ENCODE peak calls at places on chromosome 22, in four cellular contexts. M is GM12878, Q is HepG2, U is K562. C is an unnamed sample.

GRCh38 chr22:37121887-37122591 is 12.5 kb upstream of the TMPRSS6 start:
- DNase-seq in M (peak; percentile 73), Q (peak; percentile 10), U (no peak), C (no peak)

GRCh38 chr22:43798492-43798891 is 13.6 kb downstream of the EFCAB6 start:
- DNase-seq in M (peak; percentile 60), Q (no peak), U (no peak), C (no peak)

GRCh38 chr22:31400023-31400397 is 606 bp downstream of the DRG1 start:
- DNase-seq in M (no peak), Q (no peak), U (no peak), C (no peak)

GRCh38 chr22:37026325-37026724 is 6.8 kb downstream of the MPST start:
- DNase-seq in M (no peak), Q (no peak), U (no peak), C (no peak)

GRCh38 chr22:33803883-33804282 is 116.4 kb downstream of the LARGE1 start:
- DNase-seq in M (no peak), Q (no peak), U (no peak), C (no peak)

GRCh38 chr22:45548991-45549736 is 46.5 kb downstream of the FBLN1 start:
- DNase-seq in M (no peak), Q (no peak), U (peak; percentile 49), C (no peak)

GRCh38 chr22:47299211-47299878 is 536.9 kb downstream of the TBC1D22A start:
- DNase-seq in M (no peak), Q (no peak), U (no peak), C (no peak)

GRCh38 chr22:23762866-23763578 is at the start of gene C22orf15:
- DNase-seq in M (no peak), Q (no peak), U (peak; percentile 47), C (peak; percentile 71)

GRCh38 chr22:19122752-19123492 is 710 bp upstream of the DGCR2 start:
- DNase-seq in M (no peak), Q (no peak), U (peak; percentile 65), C (no peak)

GRCh38 chr22:46815896-46816721 is 53.7 kb downstream of the TBC1D22A start:
- DNase-seq in M (no peak), Q (peak; percentile 39), U (peak; percentile 48), C (peak; percentile 45)

GRCh38 chr22:39194098-39194497 is 41.6 kb upstream of the CBX7 start:
- DNase-seq in M (no peak), Q (no peak), U (no peak), C (no peak)

GRCh38 chr22:34278121-34278520 is 357.8 kb upstream of the LARGE1 start:
- DNase-seq in M (no peak), Q (no peak), U (no peak), C (no peak)

GRCh38 chr22:22092974-22093373 is 110.4 kb upstream of the TOP3B start:
- DNase-seq in M (no peak), Q (no peak), U (no peak), C (no peak)

GRCh38 chr22:44094751-44095302 is 70.7 kb downstream of the PARVB start:
- DNase-seq in M (no peak), Q (no peak), U (no peak), C (no peak)

GRCh38 chr22:38967451-38968450 is 10.3 kb downstream of the APOBEC3A start:
- DNase-seq in M (no peak), Q (no peak), U (peak; percentile 37), C (no peak)

GRCh38 chr22:26464312-26464711 is 19.3 kb downstream of the HPS4 start:
- DNase-seq in M (no peak), Q (no peak), U (no peak), C (no peak)

GRCh38 chr22:37746366-37747089 is 49.7 kb downstream of the TRIOBP start:
- DNase-seq in M (no peak), Q (no peak), U (no peak), C (no peak)

GRCh38 chr22:47066616-47066905 is 304.1 kb downstream of the TBC1D22A start:
- DNase-seq in M (no peak), Q (no peak), U (no peak), C (no peak)

GRCh38 chr22:45006101-45006872 is 3.5 kb downstream of the PHF21B start:
- DNase-seq in M (no peak), Q (no peak), U (no peak), C (no peak)

GRCh38 chr22:22952531-22953295 is 65.1 kb downstream of the IGLL5 start:
- DNase-seq in M (no peak), Q (no peak), U (no peak), C (no peak)

GRCh38 chr22:47374901-47375575 is 612.6 kb downstream of the TBC1D22A start:
- DNase-seq in M (no peak), Q (no peak), U (no peak), C (no peak)

GRCh38 chr22:36808611-36809344 is 8.1 kb downstream of the PVALB start:
- DNase-seq in M (no peak), Q (no peak), U (no peak), C (no peak)

GRCh38 chr22:45448431-45448830 is 34.9 kb downstream of the RIBC2 start:
- DNase-seq in M (no peak), Q (no peak), U (no peak), C (no peak)

GRCh38 chr22:45402466-45402865 is 10.9 kb downstream of the SMC1B start:
- DNase-seq in M (no peak), Q (no peak), U (no peak), C (no peak)

GRCh38 chr22:27223317-27224177 is 566.2 kb downstream of the MIAT start:
- DNase-seq in M (no peak), Q (no peak), U (no peak), C (no peak)

GRCh38 chr22:43442386-43443060 is 30.7 kb downstream of the MPPED1 start:
- DNase-seq in M (no peak), Q (no peak), U (no peak), C (no peak)

GRCh38 chr22:45628508-45628907 is 43.1 kb upstream of the ATXN10 start:
- DNase-seq in M (no peak), Q (no peak), U (no peak), C (no peak)

GRCh38 chr22:32208681-32209080 is 3.8 kb upstream of the RFPL2 start:
- DNase-seq in M (no peak), Q (no peak), U (no peak), C (no peak)

DNA sequence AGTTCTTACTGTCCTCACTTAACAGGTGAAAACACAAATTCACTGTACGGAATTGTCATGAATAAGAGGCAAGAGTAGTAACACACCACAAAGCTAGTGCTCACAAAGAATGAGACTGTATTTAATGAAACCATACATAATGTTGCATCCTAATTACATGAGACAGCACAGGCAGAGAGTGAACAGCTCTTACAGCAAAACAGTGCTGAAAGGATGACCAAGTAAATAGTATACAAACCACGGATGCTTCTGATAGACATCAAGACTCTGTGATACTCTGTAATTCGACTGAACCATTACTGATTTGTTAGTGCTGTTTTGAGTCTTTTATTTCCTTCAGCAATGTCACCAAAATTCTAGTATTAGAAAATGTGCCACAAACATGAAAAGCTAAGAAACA is 282.3 kb downstream of the TTC28 start:
- DNase-seq in M (no peak), Q (no peak), U (no peak), C (no peak)
- TF ChIP-seq SIN3A in M (no peak), Q (no peak), U (no peak), C (no peak)

DNA sequence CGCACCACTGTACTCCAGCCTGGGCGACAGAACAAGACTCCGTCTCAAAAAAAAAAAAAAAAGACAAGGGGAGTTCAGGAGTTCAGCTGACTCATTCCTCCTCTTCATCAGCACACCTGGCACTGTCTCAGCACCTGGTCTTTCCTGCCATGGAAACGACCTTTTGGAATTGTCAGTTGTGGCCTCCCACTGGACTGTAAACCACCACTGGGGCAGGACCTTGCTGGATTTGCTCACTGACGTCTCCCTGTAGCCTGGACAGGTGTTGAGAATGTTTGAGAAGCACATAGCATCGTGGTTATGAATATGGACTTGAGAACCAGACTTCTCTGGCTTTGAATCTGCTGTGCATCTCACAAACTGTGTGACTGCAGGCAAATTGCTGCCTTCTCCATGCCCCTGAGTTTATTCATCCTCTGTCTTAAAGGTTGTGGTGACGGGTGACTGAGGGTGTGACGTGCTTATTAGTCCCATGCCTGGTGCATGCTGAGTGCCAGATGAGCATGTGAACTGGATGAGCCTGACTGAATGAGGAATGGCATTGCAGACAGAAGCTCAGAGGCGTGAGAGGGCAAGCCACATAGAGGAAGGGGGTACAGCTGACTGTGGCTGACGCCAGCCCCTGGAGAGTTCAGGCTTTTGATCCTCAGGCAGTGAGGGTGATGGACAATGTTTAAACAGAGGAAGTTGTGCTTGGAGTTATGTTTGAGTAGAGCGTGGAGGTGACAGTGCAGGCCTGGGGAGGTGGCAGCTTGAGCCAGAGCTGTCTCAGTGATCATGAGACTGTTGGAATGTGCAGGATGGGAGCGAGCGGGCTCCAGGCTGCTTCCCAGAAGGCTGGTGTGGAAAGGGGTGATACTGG is 12.7 kb downstream of the TOM1 start:
- DNase-seq in M (no peak), Q (peak; percentile 90), U (no peak), C (no peak)
- TF ChIP-seq HDAC2 in M (no peak), Q (peak; percentile 79), U (no peak), C (no peak)

DNA sequence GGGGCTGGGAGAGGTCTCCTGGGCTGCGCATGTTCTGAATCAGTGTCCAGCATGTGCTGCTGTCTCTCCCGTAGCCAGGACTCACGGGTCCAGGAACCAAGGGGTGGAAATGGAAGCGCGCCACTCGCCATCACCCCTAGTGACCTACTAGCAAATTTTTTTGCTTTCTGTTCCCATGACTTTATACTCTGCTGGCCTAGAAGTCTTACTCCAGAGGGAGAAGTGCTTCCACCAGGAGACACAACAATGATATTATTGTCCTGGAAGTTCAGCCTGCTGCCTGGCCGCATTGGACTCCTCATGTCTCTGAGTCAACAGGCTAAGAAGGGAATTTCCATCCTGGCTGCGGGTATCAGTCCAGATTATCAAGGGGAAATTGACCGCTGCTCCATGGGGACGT is 729.7 kb downstream of the BRD1 start:
- DNase-seq in M (no peak), Q (no peak), U (no peak), C (no peak)
- TF ChIP-seq SIN3A in M (no peak), Q (no peak), U (no peak), C (no peak)

DNA sequence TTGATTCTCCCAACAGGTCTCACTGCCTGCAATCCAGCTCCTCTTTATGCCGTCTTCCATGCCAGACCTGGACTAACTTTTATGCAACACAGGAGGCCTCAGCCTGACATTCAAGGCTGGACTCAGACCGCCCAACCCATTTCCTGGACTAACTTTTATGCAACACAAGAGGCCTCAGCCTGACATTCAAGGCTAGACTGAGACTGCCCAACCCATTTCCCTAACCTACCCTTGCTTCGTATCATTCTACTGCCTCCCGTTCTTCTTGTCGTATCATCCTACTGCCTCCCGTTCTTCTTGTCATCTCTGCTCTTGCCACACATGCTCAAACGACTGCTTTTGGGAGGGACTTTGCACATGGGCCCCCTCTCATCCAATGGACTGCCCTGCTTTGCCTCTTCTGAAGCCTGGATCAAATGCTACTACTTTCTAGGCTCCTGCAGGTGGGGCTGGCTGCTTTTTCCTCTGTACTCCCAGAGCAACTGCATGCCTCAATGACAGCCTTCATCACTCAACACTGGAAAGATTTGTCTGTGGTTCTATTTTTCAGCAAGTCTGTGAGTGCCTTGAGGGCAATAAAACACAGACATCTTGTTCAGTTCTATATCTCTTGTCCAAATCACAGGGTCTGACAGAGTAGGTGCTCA is 7.8 kb downstream of the TBC1D10A start:
- DNase-seq in M (no peak), Q (no peak), U (no peak), C (no peak)
- TF ChIP-seq HDAC2 in M (no peak), Q (no peak), U (no peak), C (no peak)

GRCh38 chr22:42151924-42152635 is 21.5 kb upstream of the CYP2D6 start:
- DNase-seq in M (no peak), Q (no peak), U (peak; percentile 18), C (peak; percentile 61)
- TF ChIP-seq SIN3A in M (no peak), Q (no peak), U (no peak), C (no peak)

C was measured in H1.